ENCODE peak calls at places on chromosomes 1 and 21, in seven cellular contexts. G, D, Z, W, O, R and N are unnamed samples.

GRCh38 chr21:33924766-33925100 is 9.1 kb upstream of the ATP5PO start:
- DNase-seq in O (peak), W (no peak), R (no peak), Z (no peak), D (no peak), G (no peak), N (no peak)

GRCh38 chr1:203768158-203768725 is 3.3 kb downstream of the LAX1 start:
- DNase-seq in R (no peak), W (no peak), O (no peak), Z (no peak), D (no peak), G (no peak), N (no peak)

GRCh38 chr1:220129479-220130210 is 35.7 kb downstream of the IARS2 start:
- DNase-seq in G (no peak), O (no peak), Z (no peak), D (no peak), W (no peak), R (no peak), N (no peak)

GRCh38 chr1:228490120-228491078 is 3.2 kb downstream of the RNF187 start:
- DNase-seq in O (peak), Z (no peak), D (no peak), R (no peak), G (peak), W (peak), N (no peak)

GRCh38 chr1:9292361-9293240 is at the start of gene SPSB1:
- DNase-seq in D (no peak), Z (peak), R (no peak), W (peak), G (peak), O (peak), N (peak)

GRCh38 chr1:237681210-237681609 is 209.5 kb downstream of the ZP4 start:
- DNase-seq in Z (no peak), D (no peak), R (no peak), G (no peak), W (peak), O (no peak), N (no peak)

GRCh38 chr1:24425446-24425845 is 9.8 kb downstream of the NIPAL3 start:
- DNase-seq in D (no peak), G (no peak), R (no peak), O (no peak), W (no peak), Z (no peak), N (no peak)

GRCh38 chr1:202639500-202639899 is 70.8 kb downstream of the SYT2 start:
- DNase-seq in Z (no peak), O (no peak), G (no peak), R (no peak), D (peak), W (peak), N (no peak)

GRCh38 chr1:42966688-42967609 is 8.3 kb upstream of the SLC2A1 start:
- DNase-seq in W (peak), Z (no peak), O (peak), R (peak), G (peak), D (peak), N (no peak)

GRCh38 chr21:36656138-36656537 is 42.8 kb upstream of the SIM2 start:
- DNase-seq in G (no peak), R (no peak), D (no peak), O (peak), W (no peak), Z (no peak), N (no peak)

GRCh38 chr1:213094446-213094845 is 43.4 kb downstream of the RPS6KC1 start:
- DNase-seq in R (no peak), O (no peak), W (no peak), Z (no peak), D (no peak), G (no peak), N (no peak)

GRCh38 chr21:46046471-46046870 is 51.4 kb upstream of the COL6A2 start:
- DNase-seq in R (no peak), D (no peak), O (no peak), W (no peak), G (no peak), Z (no peak), N (no peak)

GRCh38 chr1:155171836-155172731 is 1.0 kb downstream of the KRTCAP2 start:
- DNase-seq in G (no peak), R (no peak), D (no peak), W (no peak), O (no peak), Z (no peak), N (no peak)

GRCh38 chr1:83961571-83962295 is 37.2 kb downstream of the TTLL7 start:
- DNase-seq in R (no peak), W (peak), Z (no peak), G (no peak), O (no peak), D (no peak), N (no peak)

GRCh38 chr1:180181048-180181447 is 26.4 kb downstream of the QSOX1 start:
- DNase-seq in R (no peak), G (no peak), O (peak), Z (no peak), D (no peak), W (peak), N (no peak)

GRCh38 chr1:3822421-3822820 is 26.1 kb upstream of the LRRC47 start:
- DNase-seq in Z (no peak), W (no peak), G (no peak), O (no peak), D (no peak), R (no peak), N (no peak)

GRCh38 chr1:206467915-206468314 is 2.4 kb upstream of the IKBKE start:
- DNase-seq in G (no peak), Z (no peak), W (no peak), O (no peak), D (no peak), R (no peak), N (no peak)

GRCh38 chr1:198176179-198176578 is 19.4 kb downstream of the NEK7 start:
- DNase-seq in R (no peak), Z (no peak), O (no peak), G (no peak), D (no peak), W (no peak), N (no peak)

GRCh38 chr21:42172596-42173483 is 46.1 kb upstream of the ABCG1 start:
- DNase-seq in G (no peak), D (no peak), W (no peak), R (no peak), O (no peak), Z (no peak), N (no peak)